ENCODE peak calls at places on chromosomes 11 and 22, in five cellular contexts. K is hippocampal formation, U is stomach, Y is cardiac muscle cell, E is nucleus accumbens. L is an unnamed sample.

GRCh38 chr22:50112151-50113118 is 22.6 kb downstream of the MOV10L1 start:
- DNase-seq in U (no peak), Y (peak), K (no peak), E (no peak), L (peak)

GRCh38 chr22:43013355-43014061 is 1.4 kb downstream of the PACSIN2 start:
- DNase-seq in Y (peak), U (no peak), K (no peak), E (no peak), L (no peak)

GRCh38 chr22:50191041-50191740 is 5.5 kb downstream of the TRABD start:
- DNase-seq in E (no peak), Y (no peak), U (peak), K (no peak), L (no peak)

GRCh38 chr11:45104006-45104789 is 42.2 kb upstream of the PRDM11 start:
- DNase-seq in E (no peak), U (no peak), Y (no peak), K (no peak), L (no peak)

GRCh38 chr22:23478175-23478574 is 101.9 kb downstream of the IGLL1 start:
- DNase-seq in E (no peak), Y (peak), K (no peak), U (no peak), L (no peak)

GRCh38 chr11:118961591-118961990 is 5.5 kb downstream of the UPK2 start:
- DNase-seq in K (no peak), U (no peak), E (no peak), Y (no peak), L (no peak)

GRCh38 chr11:103789957-103790356 is 246.5 kb upstream of the DDI1 start:
- DNase-seq in E (no peak), K (peak), U (no peak), Y (peak), L (no peak)

GRCh38 chr11:11972148-11972547 is 36.3 kb downstream of the DKK3 start:
- DNase-seq in K (no peak), Y (no peak), E (no peak), U (peak), L (no peak)

GRCh38 chr22:30565341-30565740 is 9.1 kb downstream of the GAL3ST1 start:
- DNase-seq in U (no peak), Y (peak), E (no peak), K (no peak), L (no peak)

GRCh38 chr11:128359515-128359914 is 227.8 kb downstream of the ETS1 start:
- DNase-seq in E (no peak), K (no peak), U (no peak), Y (peak), L (no peak)

GRCh38 chr11:84612645-84613044 is 1014.5 kb downstream of the DLG2 start:
- DNase-seq in Y (no peak), E (no peak), U (no peak), K (no peak), L (no peak)

GRCh38 chr22:30857103-30857502 is 111.5 kb downstream of the MORC2 start:
- DNase-seq in U (peak), Y (no peak), E (no peak), K (no peak), L (no peak)

GRCh38 chr11:122817121-122817520 is 21.2 kb upstream of the CRTAM start:
- DNase-seq in E (no peak), U (no peak), K (no peak), Y (peak), L (peak)

GRCh38 chr11:79371724-79372123 is 69.1 kb downstream of the TENM4 start:
- DNase-seq in U (no peak), K (no peak), Y (no peak), E (no peak), L (no peak)

GRCh38 chr22:19402642-19403191 is 28.8 kb downstream of the HIRA start:
- DNase-seq in Y (no peak), E (no peak), K (no peak), U (no peak), L (no peak)

GRCh38 chr22:50199251-50199721 is 1.5 kb upstream of the SELENOO start:
- DNase-seq in E (no peak), U (no peak), Y (no peak), K (no peak), L (no peak)

GRCh38 chr11:15885913-15886698 is 470.2 kb downstream of the SOX6 start:
- DNase-seq in E (no peak), U (no peak), K (no peak), Y (no peak), L (no peak)

L was measured in RWPE1.